ENCODE peak calls at places on chromosomes 11 and 22, in five cellular contexts. S, F, Y, V and N are unnamed samples.

GRCh38 chr11:130725417-130726233 is 190.7 kb downstream of the SNX19 start:
- DNase-seq in S (no peak), F (no peak), Y (no peak), V (no peak), N (no peak)

GRCh38 chr11:133811850-133812685 is 33.2 kb downstream of the SPATA19 start:
- DNase-seq in S (no peak), F (no peak), Y (no peak), V (no peak), N (no peak)

GRCh38 chr11:103877221-103877620 is 159.2 kb upstream of the DDI1 start:
- DNase-seq in S (peak; percentile 17), F (no peak), Y (no peak), V (no peak), N (peak; percentile 84)

GRCh38 chr11:76637491-76638266 is 32.9 kb downstream of the LRRC32 start:
- DNase-seq in S (no peak), F (no peak), Y (peak; percentile 84), V (peak; percentile 32), N (no peak)

GRCh38 chr11:75966546-75967287 is 151.7 kb downstream of the UVRAG start:
- DNase-seq in S (peak; percentile 9), F (no peak), Y (no peak), V (no peak), N (no peak)

GRCh38 chr22:50437511-50438304 is 37.1 kb downstream of the SBF1 start:
- DNase-seq in S (no peak), F (no peak), Y (no peak), V (no peak), N (no peak)

GRCh38 chr11:48028909-48029685 is 48.7 kb downstream of the PTPRJ start:
- DNase-seq in S (no peak), F (no peak), Y (no peak), V (no peak), N (no peak)

GRCh38 chr22:42091446-42091764 is 833 bp upstream of the NDUFA6 start:
- DNase-seq in S (no peak), F (no peak), Y (no peak), V (no peak), N (no peak)

GRCh38 chr11:99277281-99277680 is 256.5 kb downstream of the CNTN5 start:
- DNase-seq in S (no peak), F (no peak), Y (no peak), V (no peak), N (no peak)

GRCh38 chr22:44583854-44584253 is 85.8 kb upstream of the RTL6 start:
- DNase-seq in S (no peak), F (no peak), Y (peak; percentile 69), V (no peak), N (no peak)

GRCh38 chr11:69252494-69252845 is 41.5 kb upstream of the MYEOV start:
- DNase-seq in S (no peak), F (peak; percentile 29), Y (no peak), V (no peak), N (no peak)

GRCh38 chr22:20946080-20946986 is 20.7 kb upstream of the AIFM3 start:
- DNase-seq in S (no peak), F (no peak), Y (no peak), V (no peak), N (no peak)

GRCh38 chr22:50529416-50530279 is at the start of gene TYMP:
- DNase-seq in S (no peak), F (peak; percentile 83), Y (no peak), V (peak; percentile 90), N (no peak)

DNA sequence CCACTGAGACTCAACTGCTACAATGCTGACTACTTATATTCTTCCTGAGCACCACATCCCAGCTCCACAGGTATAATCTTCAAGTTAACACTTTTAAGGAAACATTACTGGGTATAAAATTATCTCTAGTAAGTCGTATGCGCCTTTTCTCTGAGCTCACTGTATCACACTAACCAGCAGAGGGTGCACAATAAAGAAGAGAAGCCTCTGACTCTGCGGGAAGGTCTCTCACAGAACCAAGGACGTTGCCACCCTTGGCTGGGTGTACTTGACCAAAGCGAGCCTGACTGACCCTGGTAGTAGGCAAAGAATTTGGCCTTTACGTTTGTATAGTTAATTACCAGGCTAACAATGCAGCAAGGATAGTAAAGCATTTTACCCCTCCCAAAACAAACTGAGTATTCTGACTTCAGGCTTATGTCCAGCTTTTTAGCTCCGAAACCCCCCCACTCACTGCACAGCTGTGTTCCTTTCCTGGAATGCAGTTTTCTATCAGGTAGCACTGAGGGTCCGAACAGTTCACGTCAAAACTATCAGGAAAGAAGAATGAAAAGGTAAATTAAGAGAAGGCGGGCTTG is at the start of gene BTBD18:
- DNase-seq in S (peak; percentile 76), F (peak; percentile 56), Y (no peak), V (peak; percentile 48), N (no peak)
- TF ChIP-seq CTCF in S (peak; percentile 65), F (peak; percentile 52), Y (peak; percentile 16), V (peak; percentile 53), N (peak; percentile 29)

GRCh38 chr22:27669798-27670599 is 131.6 kb downstream of the MN1 start:
- DNase-seq in S (peak; percentile 35), F (no peak), Y (no peak), V (no peak), N (no peak)
- TF ChIP-seq EP300 in S (no peak), F (no peak), Y (no peak), V (no peak), N (no peak)

DNA sequence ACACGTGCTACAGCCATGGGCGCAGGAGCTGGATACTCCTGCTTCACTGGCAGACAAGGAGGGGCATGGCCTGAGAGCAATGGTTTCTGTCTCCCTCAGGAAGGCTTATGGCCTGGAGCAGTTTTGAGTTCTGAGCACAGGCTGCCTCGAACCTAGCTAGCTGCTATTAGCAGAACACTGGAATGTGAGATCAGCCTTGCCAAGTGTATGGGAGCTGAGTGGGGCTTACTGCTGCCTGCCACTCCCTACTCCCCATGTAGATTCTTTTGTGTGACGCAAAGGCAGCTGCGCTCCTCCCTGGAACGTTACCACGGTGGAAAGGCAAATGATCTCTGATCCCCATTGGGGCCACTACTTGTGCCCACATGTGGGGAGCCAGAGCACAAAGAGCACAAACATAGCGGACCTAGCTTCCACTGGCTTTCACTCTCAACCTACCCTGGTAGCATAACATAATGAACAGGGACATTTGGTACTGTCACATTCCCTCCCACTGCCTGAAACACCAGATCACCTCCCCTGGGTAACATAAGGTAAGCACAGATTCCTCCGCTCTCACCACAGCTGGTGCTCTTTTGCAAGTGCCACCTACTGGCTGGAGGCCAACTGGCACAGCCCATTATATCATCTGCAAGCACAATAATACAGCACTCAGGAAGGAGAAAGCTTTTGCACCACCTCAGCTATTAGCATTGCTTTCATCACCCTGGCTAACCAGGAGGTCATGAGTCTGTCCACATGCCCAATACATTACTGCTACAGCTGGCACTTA is 84.6 kb upstream of the GUCY1A2 start:
- DNase-seq in S (peak; percentile 1), F (no peak), Y (no peak), V (no peak), N (no peak)
- TF ChIP-seq CTCF in S (no peak), F (no peak), Y (no peak), V (no peak), N (no peak)

DNA sequence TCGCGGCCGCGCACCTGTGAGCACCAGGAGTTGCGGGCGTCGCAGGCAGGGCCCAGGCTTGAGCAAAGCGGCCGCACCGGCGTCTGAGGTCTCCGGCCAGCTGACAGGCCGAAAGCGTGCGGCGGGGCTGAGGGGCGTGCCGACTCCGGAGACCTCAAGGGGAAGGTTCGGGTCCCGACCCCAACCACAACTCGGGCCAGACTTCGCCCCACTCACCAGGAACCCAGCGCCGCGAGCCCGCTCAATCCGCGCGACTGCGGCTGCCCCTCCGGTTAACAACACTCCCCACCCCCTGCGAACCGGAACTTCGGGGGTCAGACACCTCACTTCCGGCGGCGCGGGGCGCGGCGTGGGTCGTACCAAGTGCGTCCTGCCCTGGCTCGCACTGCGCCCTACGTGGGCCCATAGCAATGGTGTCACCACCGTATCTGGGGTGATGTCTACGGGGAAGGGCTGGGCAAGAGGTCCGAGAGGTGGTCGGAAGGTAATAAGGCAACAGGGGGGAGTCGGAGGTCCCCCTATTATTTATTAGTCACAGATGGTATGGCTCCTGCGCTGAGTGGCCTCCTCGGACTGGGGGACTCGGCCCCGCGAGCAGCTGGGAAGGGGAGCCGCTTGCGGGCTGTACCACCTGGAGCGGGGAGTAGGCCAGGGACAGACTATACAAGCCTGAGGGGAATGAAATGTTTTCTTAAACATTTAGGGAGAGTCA is at the start of gene SYVN1:
- DNase-seq in S (peak; percentile 93), F (peak; percentile 94), Y (peak; percentile 97), V (peak; percentile 95), N (peak; percentile 98)
- TF ChIP-seq EP300 in S (no peak), F (no peak), Y (no peak), V (no peak), N (no peak)

GRCh38 chr11:10703544-10703943 is 10.0 kb upstream of the IRAG1 start:
- DNase-seq in S (no peak), F (no peak), Y (no peak), V (no peak), N (no peak)
- TF ChIP-seq CTCF in S (no peak), F (no peak), Y (no peak), V (no peak), N (no peak)

DNA sequence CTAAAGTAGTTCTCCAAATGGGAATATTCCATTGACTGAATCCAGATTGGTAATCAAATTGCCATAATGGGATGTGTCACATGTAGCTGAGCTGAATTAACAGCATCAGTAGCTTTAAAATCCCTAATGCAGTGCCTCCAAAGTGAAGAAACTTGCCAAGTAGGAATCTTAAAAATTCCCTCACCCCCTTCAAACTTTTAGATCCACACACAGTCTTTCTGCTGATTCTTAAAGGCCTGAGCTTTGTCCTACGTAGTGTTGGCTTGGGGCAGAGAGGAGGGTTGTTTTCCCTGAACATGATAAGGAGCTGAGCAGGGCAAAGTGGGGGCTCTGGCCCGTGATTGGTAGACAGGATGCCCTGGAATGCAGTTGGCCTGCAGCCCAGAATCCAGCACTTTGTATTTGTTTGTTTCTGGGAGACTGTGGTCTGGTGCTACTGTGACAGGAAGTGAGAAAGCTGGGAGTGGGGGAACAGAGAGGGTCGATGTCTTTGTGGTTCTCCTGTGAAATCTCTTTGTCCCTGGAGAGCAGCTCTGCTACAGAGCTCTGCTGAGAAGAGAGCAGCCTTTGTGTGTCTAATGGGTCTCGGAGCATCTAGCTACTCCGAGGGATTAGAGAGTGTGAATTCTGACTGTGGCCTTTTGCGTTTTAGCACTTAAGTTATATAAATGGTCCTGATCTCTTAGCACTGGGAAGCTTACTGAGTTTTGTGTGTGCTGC is 16.9 kb downstream of the CTNND1 start:
- DNase-seq in S (peak; percentile 94), F (peak; percentile 95), Y (peak; percentile 90), V (peak; percentile 92), N (peak; percentile 96)
- TF ChIP-seq EP300 in S (no peak), F (no peak), Y (no peak), V (no peak), N (no peak)